ENCODE peak calls at places on chromosome 4, in seven cellular contexts. I is spleen; K is lower leg skin; P is CD4-positive, alpha-beta T cell; G is AG09319; W is cardiac fibroblast; Z is natural killer cell. Q is an unnamed sample.

GRCh38 chr4:158172558-158173258 is at the start of gene GASK1B:
- DNase-seq in P (no peak), K (peak; percentile 39), G (peak; percentile 25), Z (no peak), I (no peak), W (peak; percentile 84), Q (no peak)

GRCh38 chr4:11720292-11720691 is 291.6 kb upstream of the HS3ST1 start:
- DNase-seq in W (peak; percentile 76), Z (no peak), K (no peak), I (no peak), G (no peak), P (no peak), Q (no peak)

GRCh38 chr4:86223472-86223871 is 136.4 kb downstream of the MAPK10 start:
- DNase-seq in K (no peak), W (peak; percentile 64), I (no peak), P (no peak), Z (no peak), G (no peak), Q (no peak)

GRCh38 chr4:763191-763810 is 57.7 kb downstream of the PCGF3 start:
- DNase-seq in I (no peak), K (no peak), G (no peak), P (no peak), W (no peak), Z (no peak), Q (no peak)

GRCh38 chr4:88672987-88673386 is 24.6 kb downstream of the NAP1L5 start:
- DNase-seq in I (no peak), G (no peak), Z (no peak), K (no peak), W (peak; percentile 65), P (no peak), Q (no peak)

GRCh38 chr4:1012031-1012739 is 759 bp downstream of the FGFRL1 start:
- DNase-seq in P (peak; percentile 47), Z (peak; percentile 38), K (no peak), W (peak; percentile 27), I (peak; percentile 87), G (no peak), Q (no peak)

GRCh38 chr4:108166441-108167315 is 2.1 kb downstream of the LEF1 start:
- DNase-seq in W (no peak), Z (peak; percentile 24), G (no peak), P (peak; percentile 68), I (peak; percentile 81), K (no peak), Q (no peak)

GRCh38 chr4:2795558-2796260 is 2.8 kb downstream of the SH3BP2 start:
- DNase-seq in P (no peak), I (peak; percentile 83), G (no peak), Z (no peak), K (peak; percentile 42), W (no peak), Q (no peak)

GRCh38 chr4:166165829-166166420 is 292.9 kb downstream of the TLL1 start:
- DNase-seq in I (no peak), G (peak; percentile 7), Z (no peak), K (no peak), P (no peak), W (peak; percentile 86), Q (no peak)

GRCh38 chr4:38189445-38189844 is 229.2 kb downstream of the PTTG2 start:
- DNase-seq in W (peak; percentile 68), I (no peak), K (no peak), G (no peak), P (no peak), Z (no peak), Q (no peak)

GRCh38 chr4:176927664-176928063 is 134.9 kb upstream of the VEGFC start:
- DNase-seq in P (no peak), W (peak; percentile 81), Z (no peak), I (no peak), G (peak; percentile 80), K (no peak), Q (no peak)

GRCh38 chr4:186733778-186734177 is 10.1 kb upstream of the FAT1 start:
- DNase-seq in W (no peak), I (no peak), K (no peak), Z (no peak), G (no peak), P (no peak), Q (no peak)

GRCh38 chr4:3311095-3311372 is 18.2 kb downstream of the RGS12 start:
- DNase-seq in I (peak; percentile 64), G (no peak), K (no peak), W (no peak), Z (no peak), P (no peak), Q (no peak)

GRCh38 chr4:16752150-16752549 is 146.3 kb downstream of the LDB2 start:
- DNase-seq in P (no peak), Z (no peak), G (no peak), I (no peak), K (no peak), W (peak; percentile 52), Q (no peak)
- TF ChIP-seq CTCF in P (no peak), Z (no peak), G (peak; percentile 16), I (no peak), K (no peak), W (peak; percentile 43), Q (no peak)

GRCh38 chr4:4818440-4819212 is 40.8 kb upstream of the MSX1 start:
- DNase-seq in I (no peak), Z (no peak), K (no peak), G (no peak), P (no peak), W (no peak), Q (no peak)

GRCh38 chr4:4819213-4819606 is 40.3 kb upstream of the MSX1 start:
- DNase-seq in I (no peak), W (no peak), Z (no peak), G (no peak), P (no peak), K (no peak), Q (no peak)

GRCh38 chr4:4821577-4821976 is 37.9 kb upstream of the MSX1 start:
- DNase-seq in I (no peak), K (no peak), G (no peak), W (no peak), Z (no peak), P (no peak), Q (no peak)

GRCh38 chr4:4820739-4821138 is 38.7 kb upstream of the MSX1 start:
- DNase-seq in G (no peak), Z (no peak), K (no peak), W (no peak), P (no peak), I (no peak), Q (no peak)

GRCh38 chr4:4820264-4820663 is 39.2 kb upstream of the MSX1 start:
- DNase-seq in P (no peak), Z (no peak), I (no peak), K (no peak), W (no peak), G (no peak), Q (no peak)
- TF ChIP-seq CTCF in P (no peak), Z (no peak), I (no peak), K (no peak), W (no peak), G (no peak), Q (no peak)

DNA sequence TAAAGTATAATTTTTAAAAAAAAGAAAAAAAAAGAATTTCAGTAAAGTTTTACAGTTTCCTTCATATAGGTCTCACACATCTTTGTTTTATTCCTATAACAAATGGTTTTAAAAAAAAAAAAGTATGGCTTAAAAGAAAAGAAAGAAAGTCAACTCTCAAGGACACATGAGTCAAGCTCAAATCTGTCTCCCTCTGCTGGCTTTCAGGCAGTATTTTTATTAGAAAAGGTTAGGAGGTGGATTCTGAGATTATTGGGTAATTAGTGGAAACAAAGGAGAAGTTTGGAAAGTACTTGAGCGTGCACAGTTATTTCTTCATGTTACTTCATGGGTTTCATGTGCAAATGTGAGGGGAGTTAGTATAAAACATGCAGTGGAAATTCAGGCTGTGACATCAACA is 36.6 kb upstream of the BTC start:
- DNase-seq in W (peak; percentile 3), G (no peak), I (no peak), Z (no peak), K (no peak), P (no peak), Q (no peak)
- TF ChIP-seq CTCF in W (peak; percentile 38), G (no peak), I (no peak), Z (no peak), K (no peak), P (no peak), Q (no peak)

GRCh38 chr4:95120456-95120855 is 362.7 kb downstream of the BMPR1B start:
- DNase-seq in K (no peak), I (no peak), G (no peak), P (no peak), W (no peak), Z (no peak), Q (no peak)

GRCh38 chr4:95129708-95130343 is 372.1 kb downstream of the BMPR1B start:
- DNase-seq in K (peak; percentile 75), I (no peak), W (peak; percentile 99), G (peak; percentile 90), P (no peak), Z (no peak), Q (no peak)

GRCh38 chr4:95129036-95129435 is 371.3 kb downstream of the BMPR1B start:
- DNase-seq in Z (no peak), W (peak; percentile 12), G (no peak), P (no peak), I (no peak), K (no peak), Q (no peak)

GRCh38 chr4:95122001-95122400 is 364.2 kb downstream of the BMPR1B start:
- DNase-seq in K (no peak), I (no peak), P (no peak), G (no peak), W (no peak), Z (no peak), Q (no peak)

GRCh38 chr4:95124906-95125504 is 367.2 kb downstream of the BMPR1B start:
- DNase-seq in I (no peak), W (peak; percentile 85), G (peak; percentile 27), K (no peak), Z (no peak), P (no peak), Q (no peak)
- TF ChIP-seq CTCF in I (no peak), W (peak; percentile 59), G (peak; percentile 60), K (no peak), Z (no peak), P (no peak), Q (no peak)

GRCh38 chr4:143555676-143556075 is 42.2 kb downstream of the SMARCA5 start:
- DNase-seq in I (no peak), P (no peak), W (peak; percentile 5), Z (no peak), K (no peak), G (no peak), Q (no peak)

GRCh38 chr4:143558823-143559756 is 45.6 kb downstream of the SMARCA5 start:
- DNase-seq in G (peak; percentile 10), I (peak; percentile 93), W (peak; percentile 58), Z (peak; percentile 53), K (peak; percentile 20), P (peak; percentile 75), Q (no peak)

GRCh38 chr4:143558286-143558685 is 44.8 kb downstream of the SMARCA5 start:
- DNase-seq in W (no peak), G (no peak), Z (no peak), I (no peak), P (no peak), K (no peak), Q (no peak)

GRCh38 chr4:143564472-143564871 is 51.0 kb downstream of the SMARCA5 start:
- DNase-seq in W (no peak), G (no peak), I (no peak), K (no peak), P (no peak), Z (no peak), Q (no peak)

DNA sequence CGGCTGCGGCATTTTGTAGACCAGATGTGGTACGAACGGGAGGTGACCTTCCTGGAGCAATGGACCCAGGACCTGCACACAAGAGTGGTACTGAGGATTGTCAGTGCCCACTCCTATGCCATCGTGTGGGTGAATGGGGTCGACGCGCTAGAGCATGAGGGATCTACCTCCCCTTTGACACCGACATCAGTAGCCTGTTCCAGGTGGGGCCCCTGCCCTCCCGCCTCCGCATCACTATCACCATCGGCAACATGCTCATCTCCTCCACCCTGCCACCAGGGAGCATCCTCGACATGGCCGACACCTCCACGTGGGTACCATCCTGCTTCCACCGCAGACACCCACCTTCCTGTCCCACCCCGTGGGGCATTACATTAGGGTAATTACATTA is 46.2 kb downstream of the SMARCA5 start:
- DNase-seq in I (peak; percentile 82), P (peak; percentile 44), K (no peak), W (no peak), G (no peak), Z (no peak), Q (no peak)
- TF ChIP-seq CTCF in I (no peak), P (no peak), K (no peak), W (no peak), G (no peak), Z (no peak), Q (no peak)